ENCODE peak calls at places on chromosome 10, in five cellular contexts. One of them, this sample, is unnamed.

GRCh38 chr10:103736763-103737162 is 118.6 kb downstream of the SH3PXD2A start:
- DNase-seq in effector memory CD4-positive, alpha-beta T cell: no peak
- DNase-seq in naive B cell: no peak
- DNase-seq in PC-9: peak; percentile 49
- DNase-seq in nephron progenitor cell: no peak
- DNase-seq in this sample: peak; percentile 60

GRCh38 chr10:20744851-20745250 is 152.3 kb downstream of the NEBL start:
- DNase-seq in PC-9: no peak
- DNase-seq in naive B cell: no peak
- DNase-seq in nephron progenitor cell: no peak
- DNase-seq in effector memory CD4-positive, alpha-beta T cell: no peak
- DNase-seq in this sample: no peak

GRCh38 chr10:78950656-78951587 is 117.8 kb upstream of the ZMIZ1 start:
- DNase-seq in naive B cell: no peak
- DNase-seq in nephron progenitor cell: no peak
- DNase-seq in PC-9: no peak
- DNase-seq in effector memory CD4-positive, alpha-beta T cell: no peak
- DNase-seq in this sample: no peak

GRCh38 chr10:93580824-93581223 is 14.4 kb downstream of the FFAR4 start:
- DNase-seq in nephron progenitor cell: peak; percentile 69
- DNase-seq in effector memory CD4-positive, alpha-beta T cell: no peak
- DNase-seq in PC-9: no peak
- DNase-seq in naive B cell: no peak
- DNase-seq in this sample: no peak

GRCh38 chr10:3554121-3554522 is 230.9 kb downstream of the KLF6 start:
- DNase-seq in naive B cell: no peak
- DNase-seq in effector memory CD4-positive, alpha-beta T cell: no peak
- DNase-seq in nephron progenitor cell: no peak
- DNase-seq in PC-9: no peak
- DNase-seq in this sample: no peak

GRCh38 chr10:132765435-132765834 is 20.5 kb downstream of the NKX6-2 start:
- DNase-seq in naive B cell: no peak
- DNase-seq in effector memory CD4-positive, alpha-beta T cell: no peak
- DNase-seq in PC-9: no peak
- DNase-seq in nephron progenitor cell: no peak
- DNase-seq in this sample: no peak

GRCh38 chr10:62083868-62084267 is 182.4 kb downstream of the ARID5B start:
- DNase-seq in nephron progenitor cell: no peak
- DNase-seq in effector memory CD4-positive, alpha-beta T cell: no peak
- DNase-seq in naive B cell: no peak
- DNase-seq in PC-9: peak; percentile 38
- DNase-seq in this sample: no peak

GRCh38 chr10:6678211-6678803 is 98.2 kb upstream of the PRKCQ start:
- DNase-seq in effector memory CD4-positive, alpha-beta T cell: peak; percentile 33
- DNase-seq in PC-9: no peak
- DNase-seq in nephron progenitor cell: peak; percentile 64
- DNase-seq in naive B cell: peak; percentile 30
- DNase-seq in this sample: peak; percentile 59

GRCh38 chr10:60399343-60399742 is 9.7 kb upstream of the ANK3 start:
- DNase-seq in effector memory CD4-positive, alpha-beta T cell: no peak
- DNase-seq in nephron progenitor cell: no peak
- DNase-seq in naive B cell: no peak
- DNase-seq in PC-9: no peak
- DNase-seq in this sample: no peak

GRCh38 chr10:132443998-132444876 is 47.2 kb downstream of the PWWP2B start:
- DNase-seq in effector memory CD4-positive, alpha-beta T cell: no peak
- DNase-seq in PC-9: no peak
- DNase-seq in naive B cell: no peak
- DNase-seq in nephron progenitor cell: peak; percentile 53
- DNase-seq in this sample: peak; percentile 41

GRCh38 chr10:113522460-113522859 is 30.4 kb upstream of the HABP2 start:
- DNase-seq in PC-9: no peak
- DNase-seq in effector memory CD4-positive, alpha-beta T cell: no peak
- DNase-seq in naive B cell: no peak
- DNase-seq in nephron progenitor cell: no peak
- DNase-seq in this sample: no peak

GRCh38 chr10:132400041-132400546 is 3.1 kb downstream of the PWWP2B start:
- DNase-seq in nephron progenitor cell: no peak
- DNase-seq in PC-9: no peak
- DNase-seq in effector memory CD4-positive, alpha-beta T cell: no peak
- DNase-seq in naive B cell: no peak
- DNase-seq in this sample: peak; percentile 20

GRCh38 chr10:74704629-74705360 is 121.6 kb upstream of the KAT6B start:
- DNase-seq in nephron progenitor cell: peak; percentile 8
- DNase-seq in effector memory CD4-positive, alpha-beta T cell: no peak
- DNase-seq in naive B cell: no peak
- DNase-seq in PC-9: no peak
- DNase-seq in this sample: no peak

GRCh38 chr10:122354391-122354790 is 20.1 kb upstream of the PLEKHA1 start:
- DNase-seq in naive B cell: no peak
- DNase-seq in effector memory CD4-positive, alpha-beta T cell: no peak
- DNase-seq in nephron progenitor cell: no peak
- DNase-seq in PC-9: no peak
- DNase-seq in this sample: no peak

GRCh38 chr10:76547352-76547972 is 1090.1 kb downstream of the KCNMA1 start:
- DNase-seq in PC-9: peak; percentile 49
- DNase-seq in naive B cell: peak; percentile 14
- DNase-seq in nephron progenitor cell: peak; percentile 84
- DNase-seq in effector memory CD4-positive, alpha-beta T cell: no peak
- DNase-seq in this sample: peak; percentile 72

GRCh38 chr10:109277456-109277855 is 645.9 kb downstream of the XPNPEP1 start:
- DNase-seq in nephron progenitor cell: no peak
- DNase-seq in effector memory CD4-positive, alpha-beta T cell: no peak
- DNase-seq in PC-9: no peak
- DNase-seq in naive B cell: no peak
- DNase-seq in this sample: no peak

GRCh38 chr10:114548662-114549061 is 109.4 kb downstream of the ABLIM1 start:
- DNase-seq in effector memory CD4-positive, alpha-beta T cell: no peak
- DNase-seq in PC-9: no peak
- DNase-seq in nephron progenitor cell: peak; percentile 37
- DNase-seq in naive B cell: no peak
- DNase-seq in this sample: peak; percentile 43

GRCh38 chr10:91820144-91820543 is 21.9 kb downstream of the TNKS2 start:
- DNase-seq in naive B cell: no peak
- DNase-seq in effector memory CD4-positive, alpha-beta T cell: no peak
- DNase-seq in PC-9: no peak
- DNase-seq in nephron progenitor cell: no peak
- DNase-seq in this sample: no peak

GRCh38 chr10:126597206-126597605 is 73.3 kb downstream of the C10orf90 start:
- DNase-seq in PC-9: no peak
- DNase-seq in effector memory CD4-positive, alpha-beta T cell: no peak
- DNase-seq in naive B cell: no peak
- DNase-seq in nephron progenitor cell: no peak
- DNase-seq in this sample: no peak

GRCh38 chr10:89283988-89284475 is 17.8 kb upstream of the IFIT2 start:
- DNase-seq in nephron progenitor cell: peak; percentile 15
- DNase-seq in effector memory CD4-positive, alpha-beta T cell: no peak
- DNase-seq in PC-9: no peak
- DNase-seq in naive B cell: no peak
- DNase-seq in this sample: no peak

GRCh38 chr10:110392121-110392859 is 87.6 kb upstream of the SMNDC1 start:
- DNase-seq in effector memory CD4-positive, alpha-beta T cell: no peak
- DNase-seq in PC-9: no peak
- DNase-seq in naive B cell: no peak
- DNase-seq in nephron progenitor cell: no peak
- DNase-seq in this sample: no peak

GRCh38 chr10:101968910-101969321 is 87.1 kb downstream of the ARMH3 start:
- DNase-seq in effector memory CD4-positive, alpha-beta T cell: no peak
- DNase-seq in nephron progenitor cell: no peak
- DNase-seq in naive B cell: peak; percentile 61
- DNase-seq in PC-9: no peak
- DNase-seq in this sample: no peak

GRCh38 chr10:60048146-60048545 is 141.8 kb upstream of the CCDC6 start:
- DNase-seq in naive B cell: no peak
- DNase-seq in nephron progenitor cell: peak; percentile 10
- DNase-seq in effector memory CD4-positive, alpha-beta T cell: no peak
- DNase-seq in PC-9: peak; percentile 51
- DNase-seq in this sample: no peak

GRCh38 chr10:52313350-52314006 is 603 bp upstream of the DKK1 start:
- DNase-seq in nephron progenitor cell: peak; percentile 35
- DNase-seq in naive B cell: no peak
- DNase-seq in effector memory CD4-positive, alpha-beta T cell: no peak
- DNase-seq in PC-9: no peak
- DNase-seq in this sample: no peak

GRCh38 chr10:26216577-26216948 is at the start of gene GAD2:
- DNase-seq in naive B cell: no peak
- DNase-seq in nephron progenitor cell: peak; percentile 26
- DNase-seq in effector memory CD4-positive, alpha-beta T cell: no peak
- DNase-seq in PC-9: no peak
- DNase-seq in this sample: no peak

GRCh38 chr10:88467835-88468485 is 115.2 kb downstream of the RNLS start:
- DNase-seq in nephron progenitor cell: no peak
- DNase-seq in naive B cell: no peak
- DNase-seq in effector memory CD4-positive, alpha-beta T cell: no peak
- DNase-seq in PC-9: no peak
- DNase-seq in this sample: no peak

GRCh38 chr10:33899578-33900531 is 565.4 kb upstream of the NRP1 start:
- DNase-seq in nephron progenitor cell: no peak
- DNase-seq in PC-9: peak; percentile 70
- DNase-seq in naive B cell: no peak
- DNase-seq in effector memory CD4-positive, alpha-beta T cell: no peak
- DNase-seq in this sample: no peak

GRCh38 chr10:14838582-14839304 is 637 bp downstream of the HSPA14 start:
- DNase-seq in nephron progenitor cell: peak; percentile 78
- DNase-seq in PC-9: no peak
- DNase-seq in effector memory CD4-positive, alpha-beta T cell: no peak
- DNase-seq in naive B cell: peak; percentile 11
- DNase-seq in this sample: peak; percentile 57

GRCh38 chr10:29620112-29620690 is 14.6 kb downstream of the SVIL start:
- DNase-seq in naive B cell: no peak
- DNase-seq in nephron progenitor cell: no peak
- DNase-seq in PC-9: no peak
- DNase-seq in effector memory CD4-positive, alpha-beta T cell: no peak
- DNase-seq in this sample: no peak

GRCh38 chr10:92598321-92598720 is 5.4 kb downstream of the KIF11 start:
- DNase-seq in PC-9: no peak
- DNase-seq in effector memory CD4-positive, alpha-beta T cell: no peak
- DNase-seq in nephron progenitor cell: no peak
- DNase-seq in naive B cell: no peak
- DNase-seq in this sample: no peak

GRCh38 chr10:6095810-6096209 is 7.0 kb downstream of the RBM17 start:
- DNase-seq in PC-9: no peak
- DNase-seq in naive B cell: no peak
- DNase-seq in effector memory CD4-positive, alpha-beta T cell: no peak
- DNase-seq in nephron progenitor cell: no peak
- DNase-seq in this sample: no peak

GRCh38 chr10:89278034-89278535 is 23.8 kb upstream of the IFIT2 start:
- DNase-seq in naive B cell: no peak
- DNase-seq in nephron progenitor cell: no peak
- DNase-seq in effector memory CD4-positive, alpha-beta T cell: no peak
- DNase-seq in PC-9: peak; percentile 96
- DNase-seq in this sample: no peak

GRCh38 chr10:17730667-17731066 is 21.3 kb upstream of the TMEM236 start:
- DNase-seq in naive B cell: no peak
- DNase-seq in PC-9: no peak
- DNase-seq in effector memory CD4-positive, alpha-beta T cell: no peak
- DNase-seq in nephron progenitor cell: no peak
- DNase-seq in this sample: no peak

GRCh38 chr10:95552680-95553342 is 8.4 kb downstream of the SORBS1 start:
- DNase-seq in nephron progenitor cell: no peak
- DNase-seq in naive B cell: no peak
- DNase-seq in effector memory CD4-positive, alpha-beta T cell: no peak
- DNase-seq in PC-9: peak; percentile 44
- DNase-seq in this sample: no peak

GRCh38 chr10:124719213-124719851 is 24.8 kb downstream of the FAM53B start:
- DNase-seq in effector memory CD4-positive, alpha-beta T cell: peak; percentile 54
- DNase-seq in PC-9: peak; percentile 77
- DNase-seq in nephron progenitor cell: no peak
- DNase-seq in naive B cell: peak; percentile 84
- DNase-seq in this sample: peak; percentile 81

This sample was measured in OCI-LY7.